ENCODE peak calls at places on chromosomes 13 and 19, in six cellular contexts. F, P, C, L, H and B are unnamed samples.

GRCh38 chr13:24407844-24408243 is 98.5 kb downstream of the C1QTNF9 start:
- DNase-seq in F (no peak), P (no peak), C (no peak), L (no peak), H (no peak), B (no peak)

GRCh38 chr19:38792250-38793111 is 3.5 kb downstream of the LGALS7B start:
- DNase-seq in F (peak), P (no peak), C (no peak), L (peak), H (peak), B (no peak)

GRCh38 chr13:61728468-61728867 is 312.8 kb upstream of the PCDH20 start:
- DNase-seq in F (no peak), P (no peak), C (no peak), L (no peak), H (peak), B (no peak)

GRCh38 chr19:2171349-2172145 is 7.8 kb downstream of the DOT1L start:
- DNase-seq in F (peak), P (no peak), C (peak), L (no peak), H (no peak), B (no peak)

GRCh38 chr13:95492044-95492801 is 60.3 kb upstream of the CLDN10 start:
- DNase-seq in F (peak), P (no peak), C (no peak), L (peak), H (no peak), B (no peak)

GRCh38 chr13:59835569-59835968 is 328.2 kb downstream of the DIAPH3 start:
- DNase-seq in F (no peak), P (no peak), C (no peak), L (no peak), H (no peak), B (no peak)

GRCh38 chr19:41595258-41595889 is 19.4 kb downstream of the CEACAM21 start:
- DNase-seq in F (peak), P (peak), C (peak), L (no peak), H (peak), B (no peak)

GRCh38 chr19:13277104-13277809 is 127.0 kb downstream of the IER2 start:
- DNase-seq in F (peak), P (peak), C (peak), L (no peak), H (peak), B (no peak)

GRCh38 chr13:85969331-85969730 is 170.1 kb upstream of the SLITRK6 start:
- DNase-seq in F (no peak), P (no peak), C (no peak), L (no peak), H (no peak), B (no peak)

GRCh38 chr19:49114630-49115363 is 627 bp downstream of the LIN7B start:
- DNase-seq in F (peak), P (peak), C (peak), L (peak), H (peak), B (no peak)

GRCh38 chr13:33208290-33208990 is 77.1 kb downstream of the STARD13 start:
- DNase-seq in F (no peak), P (no peak), C (no peak), L (no peak), H (no peak), B (no peak)

GRCh38 chr19:38209671-38210457 is 14.2 kb downstream of the DPF1 start:
- DNase-seq in F (no peak), P (peak), C (no peak), L (peak), H (peak), B (no peak)

GRCh38 chr13:106230450-106230849 is 305.0 kb downstream of the EFNB2 start:
- DNase-seq in F (no peak), P (peak), C (no peak), L (no peak), H (peak), B (no peak)

GRCh38 chr19:12090807-12091206 is 26.3 kb downstream of the ZNF844 start:
- DNase-seq in F (no peak), P (peak), C (peak), L (peak), H (peak), B (peak)

GRCh38 chr19:6812612-6813011 is 40.1 kb downstream of the VAV1 start:
- DNase-seq in F (no peak), P (no peak), C (no peak), L (no peak), H (no peak), B (no peak)

GRCh38 chr19:6809262-6809661 is 36.8 kb downstream of the VAV1 start:
- DNase-seq in F (no peak), P (no peak), C (no peak), L (no peak), H (no peak), B (no peak)

GRCh38 chr19:6813659-6814058 is 41.2 kb downstream of the VAV1 start:
- DNase-seq in F (no peak), P (no peak), C (no peak), L (no peak), H (no peak), B (no peak)

GRCh38 chr19:6811378-6811777 is 38.9 kb downstream of the VAV1 start:
- DNase-seq in F (no peak), P (no peak), C (no peak), L (no peak), H (no peak), B (no peak)

GRCh38 chr19:6811906-6812305 is 39.4 kb downstream of the VAV1 start:
- DNase-seq in F (peak), P (peak), C (no peak), L (no peak), H (peak), B (no peak)
- TF ChIP-seq CTCF in F (no peak), P (no peak), C (no peak), L (no peak), H (no peak), B (no peak)

GRCh38 chr13:101624981-101625380 is 172.5 kb downstream of the ITGBL1 start:
- DNase-seq in F (no peak), P (no peak), C (no peak), L (no peak), H (no peak), B (no peak)
- TF ChIP-seq CTCF in F (no peak), P (no peak), C (no peak), L (no peak), H (no peak), B (no peak)

GRCh38 chr19:3775831-3776230 is 3.8 kb upstream of the RAX2 start:
- DNase-seq in F (no peak), P (no peak), C (no peak), L (no peak), H (no peak), B (no peak)
- TF ChIP-seq CTCF in F (no peak), P (no peak), C (no peak), L (no peak), H (no peak), B (no peak)

DNA sequence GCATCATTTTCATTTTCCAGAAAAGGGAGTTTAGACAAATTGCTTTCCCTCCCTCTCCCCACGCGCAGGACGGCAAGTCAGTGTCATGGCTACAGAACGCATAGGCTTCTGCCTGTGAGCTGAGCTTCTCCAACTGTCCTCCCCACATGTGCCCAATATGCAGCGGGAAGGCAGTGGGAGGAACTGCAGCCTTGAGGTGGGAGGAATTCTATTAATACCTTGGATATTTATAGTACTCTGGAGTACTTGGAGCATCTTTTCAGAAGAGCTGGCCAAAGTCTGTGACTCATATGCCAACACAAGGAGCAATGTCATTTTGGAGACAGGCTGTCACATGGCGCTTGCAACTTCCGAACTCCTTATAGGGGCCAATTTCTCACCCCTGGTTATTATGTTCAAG is 245.1 kb upstream of the SERP2 start:
- DNase-seq in F (no peak), P (peak), C (no peak), L (no peak), H (no peak), B (no peak)
- TF ChIP-seq CTCF in F (no peak), P (no peak), C (no peak), L (no peak), H (no peak), B (no peak)

GRCh38 chr19:32567486-32567885 is 13.5 kb upstream of the PDCD5 start:
- DNase-seq in F (no peak), P (no peak), C (no peak), L (no peak), H (no peak), B (no peak)

GRCh38 chr19:32566246-32566830 is 14.7 kb upstream of the PDCD5 start:
- DNase-seq in F (no peak), P (peak), C (no peak), L (no peak), H (no peak), B (no peak)

GRCh38 chr19:32570081-32570785 is 10.8 kb upstream of the PDCD5 start:
- DNase-seq in F (peak), P (peak), C (peak), L (peak), H (peak), B (no peak)
- TF ChIP-seq CTCF in F (peak), P (peak), C (peak), L (no peak), H (peak), B (peak)

GRCh38 chr19:34173145-34173956 is 1.0 kb downstream of the LSM14A start:
- DNase-seq in F (peak), P (peak), C (peak), L (peak), H (no peak), B (no peak)
- TF ChIP-seq CTCF in F (peak), P (no peak), C (no peak), L (peak), H (no peak), B (no peak)